ENCODE peak calls at places on chromosomes 2 and 18, in nine cellular contexts. N is activated CD4-positive, alpha-beta T cell treated with anti-CD3 and anti-CD28 coated beads, Interleukin-2, amount 50 U/mL, for 48 hours; V is activated CD8-positive, alpha-beta memory T cell treated with anti-CD3 and anti-CD28 coated beads for 1 hour; D is NCI-H2171 treated with DMSO at 0.1 percent for 48 hours; L is GM23248; K is OCI-LY7; T is GM19239; F is GM04504; B is progenitor cell of endocrine pancreas. W is an unnamed sample.

GRCh38 chr2:26363323-26363722 is 16.7 kb upstream of the ADGRF3 start:
- DNase-seq in N (no peak), V (no peak), D (no peak), L (peak), K (no peak), T (no peak), F (no peak), B (no peak), W (no peak)

GRCh38 chr2:88199912-88200682 is 30.0 kb downstream of the THNSL2 start:
- DNase-seq in N (peak), V (no peak), D (peak), L (peak), K (no peak), T (no peak), F (no peak), B (no peak), W (peak)

GRCh38 chr2:147521936-147522335 is 322.9 kb upstream of the ACVR2A start:
- DNase-seq in N (no peak), V (no peak), D (no peak), L (peak), K (no peak), T (no peak), F (no peak), B (no peak), W (no peak)

GRCh38 chr2:223050900-223051299 is 1.1 kb upstream of the KCNE4 start:
- DNase-seq in N (no peak), V (no peak), D (no peak), L (peak), K (no peak), T (no peak), F (peak), B (no peak), W (no peak)

GRCh38 chr2:16152101-16152927 is 212.0 kb downstream of the MYCN start:
- DNase-seq in N (no peak), V (no peak), D (no peak), L (no peak), K (no peak), T (no peak), F (no peak), B (no peak), W (no peak)

GRCh38 chr2:222900354-222900753 is 39.5 kb downstream of the ACSL3 start:
- DNase-seq in N (no peak), V (no peak), D (no peak), L (peak), K (no peak), T (no peak), F (no peak), B (no peak), W (no peak)

GRCh38 chr2:202720226-202720625 is 85.5 kb downstream of the FAM117B start:
- DNase-seq in N (no peak), V (no peak), D (no peak), L (no peak), K (no peak), T (no peak), F (no peak), B (no peak), W (no peak)

GRCh38 chr18:31252522-31252921 is 65.4 kb upstream of the DSG1 start:
- DNase-seq in N (no peak), V (no peak), D (no peak), L (no peak), K (no peak), T (no peak), F (no peak), B (no peak), W (no peak)

GRCh38 chr2:45205480-45205879 is 196.2 kb upstream of the SIX2 start:
- DNase-seq in N (no peak), V (no peak), D (no peak), L (no peak), K (no peak), T (no peak), F (no peak), B (no peak), W (no peak)

GRCh38 chr2:200223385-200223784 is 83.1 kb upstream of the SPATS2L start:
- DNase-seq in N (no peak), V (no peak), D (no peak), L (peak), K (no peak), T (no peak), F (no peak), B (no peak), W (peak)

GRCh38 chr2:128091691-128092050 is 671 bp downstream of the UGGT1 start:
- DNase-seq in N (peak), V (no peak), D (no peak), L (peak), K (peak), T (no peak), F (no peak), B (no peak), W (peak)

GRCh38 chr2:85706604-85707296 is 12.6 kb downstream of the GNLY start:
- DNase-seq in N (no peak), V (no peak), D (no peak), L (no peak), K (no peak), T (no peak), F (no peak), B (no peak), W (no peak)

GRCh38 chr18:9928646-9929259 is 14.9 kb downstream of the VAPA start:
- DNase-seq in N (no peak), V (no peak), D (no peak), L (no peak), K (no peak), T (no peak), F (no peak), B (no peak), W (no peak)

GRCh38 chr2:56318147-56318546 is 134.4 kb downstream of the CCDC85A start:
- DNase-seq in N (no peak), V (no peak), D (no peak), L (no peak), K (no peak), T (no peak), F (no peak), B (no peak), W (no peak)

GRCh38 chr2:100877555-100877954 is 57.6 kb downstream of the NPAS2 start:
- DNase-seq in N (no peak), V (no peak), D (no peak), L (peak), K (no peak), T (no peak), F (no peak), B (no peak), W (no peak)

GRCh38 chr2:109084341-109084740 is 44.7 kb upstream of the SH3RF3 start:
- DNase-seq in N (no peak), V (no peak), D (no peak), L (no peak), K (no peak), T (no peak), F (no peak), B (no peak), W (no peak)

GRCh38 chr2:26168785-26169184 is 4.1 kb upstream of the GAREM2 start:
- DNase-seq in N (no peak), V (no peak), D (no peak), L (no peak), K (no peak), T (no peak), F (no peak), B (no peak), W (no peak)

GRCh38 chr2:231933916-231934401 is 7.8 kb upstream of the NPPC start:
- DNase-seq in N (no peak), V (no peak), D (peak), L (no peak), K (peak), T (no peak), F (peak), B (no peak), W (no peak)

GRCh38 chr2:101473911-101474751 is 781 bp downstream of the RFX8 start:
- DNase-seq in N (peak), V (no peak), D (peak), L (peak), K (no peak), T (no peak), F (peak), B (peak), W (peak)

GRCh38 chr2:9336209-9336533 is 87.2 kb downstream of the ITGB1BP1 start:
- DNase-seq in N (peak), V (no peak), D (peak), L (no peak), K (peak), T (no peak), F (no peak), B (no peak), W (peak)

GRCh38 chr2:222791946-222792649 is 68.7 kb upstream of the ACSL3 start:
- DNase-seq in N (no peak), V (no peak), D (no peak), L (peak), K (no peak), T (no peak), F (no peak), B (no peak), W (peak)

GRCh38 chr2:124985210-124985760 is 960.2 kb downstream of the CNTNAP5 start:
- DNase-seq in N (no peak), V (no peak), D (no peak), L (no peak), K (no peak), T (no peak), F (no peak), B (no peak), W (no peak)

GRCh38 chr2:223824301-223824700 is 13.1 kb downstream of the AP1S3 start:
- DNase-seq in N (no peak), V (no peak), D (no peak), L (no peak), K (peak), T (no peak), F (no peak), B (no peak), W (no peak)

GRCh38 chr2:25131567-25132295 is 36.6 kb downstream of the POMC start:
- DNase-seq in N (peak), V (no peak), D (no peak), L (peak), K (no peak), T (no peak), F (no peak), B (no peak), W (no peak)

GRCh38 chr2:126720647-126721046 is 64.7 kb downstream of the GYPC start:
- DNase-seq in N (no peak), V (no peak), D (no peak), L (peak), K (no peak), T (no peak), F (no peak), B (no peak), W (no peak)

GRCh38 chr2:164388511-164388910 is 232.8 kb downstream of the GRB14 start:
- DNase-seq in N (no peak), V (no peak), D (no peak), L (peak), K (no peak), T (no peak), F (peak), B (no peak), W (peak)

GRCh38 chr18:37435996-37436395 is 129.6 kb downstream of the CELF4 start:
- DNase-seq in N (no peak), V (no peak), D (peak), L (peak), K (no peak), T (no peak), F (no peak), B (no peak), W (peak)

GRCh38 chr18:78728301-78729098 is 251.1 kb upstream of the SALL3 start:
- DNase-seq in N (no peak), V (no peak), D (no peak), L (no peak), K (no peak), T (no peak), F (no peak), B (no peak), W (no peak)

GRCh38 chr18:45828917-45829811 is 3.7 kb downstream of the SIGLEC15 start:
- DNase-seq in N (no peak), V (no peak), D (no peak), L (no peak), K (no peak), T (no peak), F (no peak), B (no peak), W (peak)